ENCODE peak calls at places on chromosomes 3 and 15, in ten cellular contexts. L is stimulated activated CD4-positive, alpha-beta T cell treated with anti-CD3 and anti-CD28 coated beads, Interleukin-2, amount 100 ng/mL, for 4 hours; W is NAMALWA; E is stromal cell of bone marrow; O is Right ventricle myocardium superior; T is heart right ventricle; C is GM12864; F is AG09309; G is Kasumi-1; U is dorsolateral prefrontal cortex. I is an unnamed sample.

GRCh38 chr15:57462391-57462790 is 86.1 kb downstream of the CGNL1 start:
- DNase-seq in L (no peak), W (peak), E (no peak), O (no peak), T (no peak), C (no peak), F (no peak), G (peak), U (no peak), I (peak)

GRCh38 chr3:53941174-53941573 is 49.5 kb upstream of the SELENOK start:
- DNase-seq in L (no peak), W (no peak), E (peak), O (no peak), T (no peak), C (no peak), F (no peak), G (no peak), U (no peak), I (no peak)

GRCh38 chr3:143951351-143951971 is 20.2 kb upstream of the DIPK2A start:
- DNase-seq in L (peak), W (peak), E (no peak), O (no peak), T (no peak), C (no peak), F (no peak), G (peak), U (no peak), I (no peak)

GRCh38 chr15:60656491-60657284 is 177.7 kb upstream of the ICE2 start:
- DNase-seq in L (no peak), W (no peak), E (peak), O (no peak), T (no peak), C (no peak), F (peak), G (no peak), U (no peak), I (no peak)

GRCh38 chr15:42843699-42844098 is 76.9 kb downstream of the TTBK2 start:
- DNase-seq in L (no peak), W (no peak), E (no peak), O (no peak), T (no peak), C (no peak), F (no peak), G (no peak), U (no peak), I (no peak)

GRCh38 chr3:74329087-74329486 is 285.4 kb downstream of the CNTN3 start:
- DNase-seq in L (no peak), W (no peak), E (no peak), O (no peak), T (no peak), C (no peak), F (no peak), G (no peak), U (no peak), I (no peak)

GRCh38 chr3:33278106-33278672 is 947 bp downstream of the FBXL2 start:
- DNase-seq in L (no peak), W (peak), E (peak), O (no peak), T (no peak), C (no peak), F (no peak), G (no peak), U (no peak), I (peak)

GRCh38 chr3:157045238-157045860 is 114.6 kb downstream of the CCNL1 start:
- DNase-seq in L (no peak), W (no peak), E (no peak), O (no peak), T (no peak), C (no peak), F (no peak), G (no peak), U (no peak), I (no peak)

GRCh38 chr15:40064231-40064894 is 25.4 kb upstream of the SRP14 start:
- DNase-seq in L (no peak), W (peak), E (no peak), O (no peak), T (no peak), C (peak), F (no peak), G (no peak), U (no peak), I (no peak)

GRCh38 chr3:128801779-128802369 is 75.9 kb downstream of the RAB7A start:
- DNase-seq in L (no peak), W (no peak), E (no peak), O (peak), T (peak), C (no peak), F (no peak), G (no peak), U (no peak), I (no peak)

GRCh38 chr3:113377158-113377557 is 64.1 kb downstream of the CFAP44 start:
- DNase-seq in L (no peak), W (no peak), E (no peak), O (no peak), T (no peak), C (no peak), F (no peak), G (no peak), U (no peak), I (peak)

GRCh38 chr3:137647179-137647578 is 116.9 kb upstream of the SOX14 start:
- DNase-seq in L (no peak), W (no peak), E (no peak), O (no peak), T (no peak), C (no peak), F (no peak), G (no peak), U (no peak), I (no peak)

GRCh38 chr3:14902719-14903118 is 44.7 kb upstream of the NR2C2 start:
- DNase-seq in L (no peak), W (no peak), E (no peak), O (peak), T (peak), C (no peak), F (no peak), G (no peak), U (no peak), I (no peak)

GRCh38 chr3:180359381-180360279 is 242.3 kb upstream of the TTC14 start:
- DNase-seq in L (no peak), W (no peak), E (no peak), O (no peak), T (no peak), C (no peak), F (no peak), G (no peak), U (no peak), I (no peak)

I was measured in osteoblast.